ENCODE peak calls at places on chromosomes 4 and X, in ten cellular contexts. R, C, V, Q, O, I, P, B, G and T are unnamed samples.

GRCh38 chrX:69136546-69137331 is 28.5 kb downstream of the PJA1 start:
- DNase-seq in R (no peak), P (no peak), G (no peak), B (no peak), Q (peak), C (no peak), V (no peak), O (peak), I (no peak), T (no peak)

GRCh38 chr4:175238827-175239517 is 320.8 kb downstream of the ADAM29 start:
- DNase-seq in G (no peak), R (no peak), P (no peak), O (no peak), I (no peak), V (no peak), Q (no peak), C (no peak), B (no peak), T (peak)

GRCh38 chr4:111266937-111267336 is 644.1 kb upstream of the PITX2 start:
- DNase-seq in C (no peak), P (no peak), R (no peak), O (no peak), I (no peak), G (no peak), Q (no peak), B (no peak), V (no peak), T (no peak)

GRCh38 chrX:15931362-15931761 is 76.7 kb upstream of the AP1S2 start:
- DNase-seq in P (no peak), Q (no peak), C (no peak), I (no peak), G (no peak), O (no peak), V (no peak), R (no peak), B (no peak), T (no peak)

GRCh38 chr4:88830576-88830975 is 132.9 kb upstream of the NAP1L5 start:
- DNase-seq in B (no peak), V (no peak), G (no peak), P (no peak), R (no peak), C (no peak), Q (no peak), O (no peak), I (no peak), T (no peak)

GRCh38 chr4:139472761-139473335 is 18.9 kb downstream of the RAB33B start:
- DNase-seq in I (no peak), G (no peak), O (no peak), Q (no peak), V (no peak), R (no peak), B (no peak), C (no peak), P (no peak), T (no peak)

GRCh38 chrX:79452879-79453278 is 85.7 kb upstream of the ITM2A start:
- DNase-seq in I (no peak), O (no peak), R (no peak), V (no peak), P (peak), Q (no peak), B (no peak), G (no peak), C (no peak), T (no peak)

GRCh38 chrX:118807151-118808017 is 16.2 kb upstream of the ZCCHC12 start:
- DNase-seq in B (peak), P (peak), G (no peak), V (no peak), Q (peak), R (peak), C (peak), O (peak), I (no peak), T (no peak)

GRCh38 chr4:107631568-107631967 is 88.5 kb downstream of the PAPSS1 start:
- DNase-seq in G (no peak), V (no peak), P (no peak), C (no peak), Q (no peak), B (no peak), I (no peak), O (no peak), R (no peak), T (peak)

GRCh38 chr4:52712991-52713275 is 38.3 kb downstream of the ERVMER34-1 start:
- DNase-seq in B (no peak), V (no peak), C (no peak), Q (no peak), I (no peak), O (no peak), P (no peak), G (no peak), R (no peak), T (no peak)

GRCh38 chr4:163680390-163681098 is 186.1 kb downstream of the TMA16 start:
- DNase-seq in V (no peak), P (no peak), R (no peak), Q (no peak), O (no peak), B (no peak), G (no peak), C (no peak), I (no peak), T (no peak)

GRCh38 chr4:163679189-163679588 is 184.7 kb downstream of the TMA16 start:
- DNase-seq in P (no peak), V (no peak), I (no peak), G (no peak), B (no peak), R (no peak), O (no peak), Q (no peak), C (no peak), T (peak)

GRCh38 chr4:163681208-163681821 is 186.8 kb downstream of the TMA16 start:
- DNase-seq in V (no peak), I (no peak), Q (no peak), G (no peak), O (peak), P (no peak), R (no peak), C (no peak), B (no peak), T (peak)
- TF ChIP-seq CTCF in V (peak), I (no peak), Q (peak), G (peak), O (peak), P (peak), R (peak), C (no peak), B (peak), T (peak)

GRCh38 chr4:2535386-2536192 is 858 bp upstream of the FAM193A start:
- DNase-seq in P (peak), R (no peak), O (peak), C (peak), I (no peak), V (peak), Q (peak), B (no peak), G (peak), T (no peak)
- TF ChIP-seq CTCF in P (no peak), R (no peak), O (no peak), C (no peak), I (no peak), V (no peak), Q (no peak), B (peak), G (peak), T (no peak)

GRCh38 chr4:121277194-121278105 is 103.4 kb downstream of the QRFPR start:
- DNase-seq in B (no peak), G (no peak), V (no peak), I (no peak), O (peak), C (no peak), R (peak), Q (no peak), P (peak), T (no peak)
- TF ChIP-seq CTCF in B (peak), G (peak), V (no peak), I (peak), O (peak), C (no peak), R (peak), Q (no peak), P (peak), T (peak)

DNA sequence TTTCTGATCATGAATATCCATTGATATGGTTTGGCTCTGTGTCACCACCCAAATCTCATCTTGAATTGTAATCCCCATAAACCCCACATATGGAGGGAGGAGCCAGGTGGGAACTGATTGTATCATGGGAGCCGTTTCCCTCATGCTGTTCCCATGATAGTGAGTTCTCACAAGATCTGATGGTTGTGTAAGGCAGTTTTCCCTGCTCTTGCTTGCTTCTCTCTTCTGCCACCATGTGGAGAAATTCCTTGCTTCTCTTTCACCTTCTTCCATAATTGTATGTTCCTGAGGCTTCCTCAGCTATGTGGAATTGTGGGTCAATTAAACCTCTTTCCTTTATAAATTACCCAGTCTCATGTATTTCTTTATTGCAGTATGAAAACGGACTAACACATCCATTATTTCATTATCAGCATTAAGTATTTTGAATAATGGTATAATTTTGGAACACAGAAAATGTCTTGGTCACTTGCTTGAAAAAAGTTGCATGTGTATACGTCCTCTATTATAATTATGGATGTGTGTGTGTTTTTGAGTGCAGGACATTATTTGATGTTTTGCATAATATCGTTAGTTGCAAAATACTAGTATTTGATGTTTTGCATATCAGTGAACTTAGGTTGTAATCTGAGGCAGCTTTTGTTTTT is 334.6 kb downstream of the PCDH10 start:
- DNase-seq in B (no peak), I (no peak), O (peak), G (no peak), C (no peak), V (no peak), P (no peak), R (peak), Q (no peak), T (peak)
- TF ChIP-seq CTCF in B (no peak), I (peak), O (no peak), G (peak), C (no peak), V (no peak), P (no peak), R (peak), Q (no peak), T (peak)

DNA sequence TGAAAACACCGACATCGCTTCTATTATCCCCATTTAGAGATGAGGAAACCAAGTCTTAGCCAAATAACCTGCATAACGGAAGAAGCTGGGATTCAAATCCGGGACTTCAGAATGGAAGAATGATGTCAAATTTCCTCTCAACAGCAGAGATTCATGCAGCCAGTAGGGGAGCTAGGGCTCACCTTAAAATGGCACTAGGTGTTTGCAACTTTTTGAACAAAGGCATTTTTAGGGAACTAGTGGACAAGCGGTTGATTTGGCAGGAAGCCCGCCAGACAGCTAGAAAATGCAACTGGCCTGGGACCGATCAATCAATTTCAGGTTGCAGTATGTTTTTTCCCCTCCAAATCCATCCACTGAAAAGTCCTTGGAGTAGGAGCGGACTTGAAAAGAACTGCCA is 224.2 kb downstream of the PTTG2 start:
- DNase-seq in I (no peak), P (no peak), R (no peak), B (no peak), Q (no peak), G (no peak), C (no peak), O (no peak), V (no peak), T (no peak)
- TF ChIP-seq CTCF in I (no peak), P (no peak), R (peak), B (peak), Q (no peak), G (no peak), C (no peak), O (no peak), V (no peak), T (no peak)

DNA sequence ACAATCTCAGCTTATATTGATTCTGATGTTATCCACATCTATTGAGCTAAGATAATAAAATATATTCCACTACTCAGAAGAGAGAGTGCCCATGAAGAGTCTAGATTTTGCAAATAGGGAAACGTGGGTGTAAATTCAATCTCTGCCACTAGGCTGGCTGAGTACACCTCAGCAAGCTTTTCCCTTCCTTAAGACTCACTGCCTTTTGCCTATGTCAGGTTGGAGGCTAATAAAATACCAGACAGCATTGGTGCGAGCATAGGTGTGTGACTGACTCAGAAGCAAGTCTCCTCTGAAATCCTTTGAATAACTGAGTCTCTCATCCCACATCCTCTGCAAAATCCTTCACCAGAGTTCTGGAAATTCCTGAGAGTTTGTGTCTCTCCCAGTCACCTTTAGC is 405.4 kb upstream of the CPEB2 start:
- DNase-seq in G (no peak), I (no peak), V (no peak), Q (no peak), C (no peak), P (no peak), B (no peak), O (no peak), R (peak), T (no peak)
- TF ChIP-seq CTCF in G (peak), I (no peak), V (no peak), Q (no peak), C (no peak), P (no peak), B (no peak), O (peak), R (peak), T (no peak)

GRCh38 chrX:101407748-101408529 is at the start of the genes GLA and HNRNPH2:
- DNase-seq in R (peak), C (peak), O (peak), B (peak), V (peak), P (peak), Q (peak), I (peak), G (peak), T (peak)
- TF ChIP-seq CTCF in R (no peak), C (no peak), O (no peak), B (no peak), V (no peak), P (no peak), Q (peak), I (peak), G (no peak), T (no peak)